ENCODE peak calls at places on chromosomes 5 and 9, in nine cellular contexts. One of them, this sample, is unnamed.

GRCh38 chr9:83422512-83422911 is 115.7 kb downstream of the FRMD3 start:
- DNase-seq in GM12864: no peak
- DNase-seq in kidney epithelial cell: no peak
- DNase-seq in neuronal stem cell: no peak
- DNase-seq in mesendoderm: no peak
- DNase-seq in neural progenitor cell: no peak
- DNase-seq in GM06990: no peak
- DNase-seq in BJ: no peak
- DNase-seq in epithelial cell of proximal tubule: no peak
- DNase-seq in this sample: no peak

GRCh38 chr9:85224301-85224700 is 517.5 kb downstream of the AGTPBP1 start:
- DNase-seq in neural progenitor cell: no peak
- DNase-seq in GM12864: no peak
- DNase-seq in kidney epithelial cell: no peak
- DNase-seq in mesendoderm: no peak
- DNase-seq in epithelial cell of proximal tubule: no peak
- DNase-seq in neuronal stem cell: no peak
- DNase-seq in GM06990: no peak
- DNase-seq in BJ: no peak
- DNase-seq in this sample: no peak

GRCh38 chr5:149128023-149128875 is 13.0 kb upstream of the ABLIM3 start:
- DNase-seq in epithelial cell of proximal tubule: no peak
- DNase-seq in kidney epithelial cell: no peak
- DNase-seq in GM06990: no peak
- DNase-seq in neural progenitor cell: peak
- DNase-seq in mesendoderm: peak
- DNase-seq in GM12864: no peak
- DNase-seq in neuronal stem cell: no peak
- DNase-seq in BJ: no peak
- DNase-seq in this sample: peak

GRCh38 chr9:35944173-35944572 is 13.8 kb downstream of the OR2S2 start:
- DNase-seq in kidney epithelial cell: no peak
- DNase-seq in BJ: no peak
- DNase-seq in GM06990: no peak
- DNase-seq in GM12864: no peak
- DNase-seq in epithelial cell of proximal tubule: no peak
- DNase-seq in neuronal stem cell: no peak
- DNase-seq in mesendoderm: no peak
- DNase-seq in neural progenitor cell: no peak
- DNase-seq in this sample: no peak

GRCh38 chr5:74179183-74179582 is 461.3 kb downstream of the ENC1 start:
- DNase-seq in epithelial cell of proximal tubule: peak
- DNase-seq in kidney epithelial cell: peak
- DNase-seq in BJ: no peak
- DNase-seq in neural progenitor cell: peak
- DNase-seq in GM06990: no peak
- DNase-seq in neuronal stem cell: no peak
- DNase-seq in mesendoderm: peak
- DNase-seq in GM12864: no peak
- DNase-seq in this sample: no peak

GRCh38 chr9:71681708-71682268 is 86.5 kb downstream of the CEMIP2 start:
- DNase-seq in mesendoderm: peak
- DNase-seq in epithelial cell of proximal tubule: no peak
- DNase-seq in neural progenitor cell: no peak
- DNase-seq in kidney epithelial cell: no peak
- DNase-seq in GM06990: no peak
- DNase-seq in BJ: no peak
- DNase-seq in GM12864: no peak
- DNase-seq in neuronal stem cell: no peak
- DNase-seq in this sample: no peak

GRCh38 chr5:38453506-38453905 is 102.9 kb downstream of the LIFR start:
- DNase-seq in BJ: no peak
- DNase-seq in kidney epithelial cell: no peak
- DNase-seq in GM12864: peak
- DNase-seq in GM06990: peak
- DNase-seq in neural progenitor cell: no peak
- DNase-seq in epithelial cell of proximal tubule: no peak
- DNase-seq in neuronal stem cell: no peak
- DNase-seq in mesendoderm: no peak
- DNase-seq in this sample: peak

GRCh38 chr9:28073278-28073677 is 500.0 kb upstream of the C9orf72 start:
- DNase-seq in GM06990: no peak
- DNase-seq in epithelial cell of proximal tubule: peak
- DNase-seq in BJ: peak
- DNase-seq in neuronal stem cell: peak
- DNase-seq in kidney epithelial cell: peak
- DNase-seq in mesendoderm: peak
- DNase-seq in neural progenitor cell: peak
- DNase-seq in GM12864: no peak
- DNase-seq in this sample: peak

GRCh38 chr5:133051117-133051546 is 681 bp upstream of the HSPA4 start:
- DNase-seq in BJ: no peak
- DNase-seq in GM06990: no peak
- DNase-seq in mesendoderm: no peak
- DNase-seq in neuronal stem cell: no peak
- DNase-seq in epithelial cell of proximal tubule: no peak
- DNase-seq in neural progenitor cell: peak
- DNase-seq in GM12864: no peak
- DNase-seq in kidney epithelial cell: no peak
- DNase-seq in this sample: no peak

GRCh38 chr9:76417394-76417793 is 23.2 kb upstream of the RFK start:
- DNase-seq in BJ: no peak
- DNase-seq in GM12864: no peak
- DNase-seq in kidney epithelial cell: no peak
- DNase-seq in neuronal stem cell: no peak
- DNase-seq in epithelial cell of proximal tubule: no peak
- DNase-seq in GM06990: no peak
- DNase-seq in mesendoderm: no peak
- DNase-seq in neural progenitor cell: no peak
- DNase-seq in this sample: no peak

GRCh38 chr5:168746893-168747640 is 167.9 kb upstream of the PANK3 start:
- DNase-seq in BJ: no peak
- DNase-seq in neuronal stem cell: no peak
- DNase-seq in mesendoderm: peak
- DNase-seq in epithelial cell of proximal tubule: no peak
- DNase-seq in GM12864: no peak
- DNase-seq in GM06990: no peak
- DNase-seq in kidney epithelial cell: no peak
- DNase-seq in neural progenitor cell: no peak
- DNase-seq in this sample: no peak

GRCh38 chr5:143413964-143414669 is 10.6 kb upstream of the NR3C1 start:
- DNase-seq in neural progenitor cell: no peak
- DNase-seq in neuronal stem cell: no peak
- DNase-seq in GM06990: peak
- DNase-seq in epithelial cell of proximal tubule: no peak
- DNase-seq in BJ: no peak
- DNase-seq in mesendoderm: no peak
- DNase-seq in kidney epithelial cell: no peak
- DNase-seq in GM12864: no peak
- DNase-seq in this sample: no peak

GRCh38 chr5:318341-318897 is 3.1 kb upstream of the AHRR start:
- DNase-seq in epithelial cell of proximal tubule: peak
- DNase-seq in GM12864: no peak
- DNase-seq in neuronal stem cell: no peak
- DNase-seq in kidney epithelial cell: peak
- DNase-seq in GM06990: no peak
- DNase-seq in mesendoderm: peak
- DNase-seq in BJ: no peak
- DNase-seq in neural progenitor cell: no peak
- DNase-seq in this sample: no peak

GRCh38 chr9:92324889-92325268 is 271 bp downstream of the NOL8 start:
- DNase-seq in BJ: no peak
- DNase-seq in epithelial cell of proximal tubule: peak
- DNase-seq in mesendoderm: no peak
- DNase-seq in GM06990: peak
- DNase-seq in GM12864: no peak
- DNase-seq in neural progenitor cell: no peak
- DNase-seq in neuronal stem cell: no peak
- DNase-seq in kidney epithelial cell: no peak
- DNase-seq in this sample: no peak

GRCh38 chr5:182126-182525 is 9.2 kb upstream of the LRRC14B start:
- DNase-seq in mesendoderm: no peak
- DNase-seq in GM12864: no peak
- DNase-seq in epithelial cell of proximal tubule: no peak
- DNase-seq in BJ: no peak
- DNase-seq in kidney epithelial cell: no peak
- DNase-seq in GM06990: no peak
- DNase-seq in neural progenitor cell: no peak
- DNase-seq in neuronal stem cell: no peak
- DNase-seq in this sample: no peak

GRCh38 chr9:128683340-128684064 is 5.5 kb upstream of the SET start:
- DNase-seq in BJ: no peak
- DNase-seq in mesendoderm: peak
- DNase-seq in neural progenitor cell: peak
- DNase-seq in GM12864: peak
- DNase-seq in GM06990: peak
- DNase-seq in neuronal stem cell: peak
- DNase-seq in epithelial cell of proximal tubule: peak
- DNase-seq in kidney epithelial cell: no peak
- DNase-seq in this sample: no peak

GRCh38 chr9:109289186-109289585 is 31.7 kb downstream of the EPB41L4B start:
- DNase-seq in epithelial cell of proximal tubule: no peak
- DNase-seq in mesendoderm: no peak
- DNase-seq in GM06990: no peak
- DNase-seq in GM12864: no peak
- DNase-seq in neuronal stem cell: no peak
- DNase-seq in kidney epithelial cell: no peak
- DNase-seq in BJ: no peak
- DNase-seq in neural progenitor cell: no peak
- DNase-seq in this sample: no peak

GRCh38 chr9:134283111-134283515 is 43.1 kb upstream of the RXRA start:
- DNase-seq in mesendoderm: no peak
- DNase-seq in neuronal stem cell: no peak
- DNase-seq in epithelial cell of proximal tubule: no peak
- DNase-seq in GM12864: no peak
- DNase-seq in GM06990: no peak
- DNase-seq in kidney epithelial cell: no peak
- DNase-seq in neural progenitor cell: no peak
- DNase-seq in BJ: peak
- DNase-seq in this sample: no peak

GRCh38 chr5:75468593-75468992 is 42.8 kb downstream of the CERT1 start:
- DNase-seq in mesendoderm: peak
- DNase-seq in kidney epithelial cell: no peak
- DNase-seq in GM12864: no peak
- DNase-seq in GM06990: no peak
- DNase-seq in epithelial cell of proximal tubule: no peak
- DNase-seq in neural progenitor cell: no peak
- DNase-seq in neuronal stem cell: no peak
- DNase-seq in BJ: no peak
- DNase-seq in this sample: no peak

GRCh38 chr9:16542290-16542689 is 328.2 kb downstream of the BNC2 start:
- DNase-seq in mesendoderm: no peak
- DNase-seq in BJ: no peak
- DNase-seq in GM06990: no peak
- DNase-seq in GM12864: no peak
- DNase-seq in epithelial cell of proximal tubule: no peak
- DNase-seq in kidney epithelial cell: no peak
- DNase-seq in neuronal stem cell: no peak
- DNase-seq in neural progenitor cell: no peak
- DNase-seq in this sample: no peak

GRCh38 chr5:95823738-95824609 is 1.4 kb upstream of the GLRX start:
- DNase-seq in neural progenitor cell: no peak
- DNase-seq in GM12864: no peak
- DNase-seq in BJ: peak
- DNase-seq in neuronal stem cell: no peak
- DNase-seq in kidney epithelial cell: peak
- DNase-seq in mesendoderm: peak
- DNase-seq in epithelial cell of proximal tubule: peak
- DNase-seq in GM06990: peak
- DNase-seq in this sample: peak

GRCh38 chr9:78242041-78242440 is 6.2 kb downstream of the CEP78 start:
- DNase-seq in neural progenitor cell: no peak
- DNase-seq in GM06990: no peak
- DNase-seq in mesendoderm: no peak
- DNase-seq in BJ: no peak
- DNase-seq in kidney epithelial cell: no peak
- DNase-seq in epithelial cell of proximal tubule: no peak
- DNase-seq in neuronal stem cell: no peak
- DNase-seq in GM12864: no peak
- DNase-seq in this sample: no peak

GRCh38 chr9:92404437-92404836 is at the start of gene OGN:
- DNase-seq in mesendoderm: no peak
- DNase-seq in neuronal stem cell: no peak
- DNase-seq in kidney epithelial cell: no peak
- DNase-seq in GM06990: no peak
- DNase-seq in GM12864: no peak
- DNase-seq in neural progenitor cell: no peak
- DNase-seq in epithelial cell of proximal tubule: no peak
- DNase-seq in BJ: no peak
- DNase-seq in this sample: peak

GRCh38 chr9:23851024-23851629 is 25.1 kb upstream of the ELAVL2 start:
- DNase-seq in epithelial cell of proximal tubule: no peak
- DNase-seq in GM06990: no peak
- DNase-seq in mesendoderm: peak
- DNase-seq in GM12864: no peak
- DNase-seq in BJ: no peak
- DNase-seq in neuronal stem cell: peak
- DNase-seq in neural progenitor cell: peak
- DNase-seq in kidney epithelial cell: no peak
- DNase-seq in this sample: no peak
- H3K4me3 ChIP-seq in epithelial cell of proximal tubule: peak
- H3K4me3 ChIP-seq in GM06990: no peak
- H3K4me3 ChIP-seq in mesendoderm: peak
- H3K4me3 ChIP-seq in GM12864: no peak
- H3K4me3 ChIP-seq in BJ: peak
- H3K4me3 ChIP-seq in neuronal stem cell: peak
- H3K4me3 ChIP-seq in neural progenitor cell: peak
- H3K4me3 ChIP-seq in kidney epithelial cell: peak
- H3K4me3 ChIP-seq in this sample: no peak

GRCh38 chr5:14109041-14109747 is 33.9 kb upstream of the TRIO start:
- DNase-seq in neuronal stem cell: no peak
- DNase-seq in neural progenitor cell: no peak
- DNase-seq in mesendoderm: peak
- DNase-seq in kidney epithelial cell: no peak
- DNase-seq in GM06990: peak
- DNase-seq in epithelial cell of proximal tubule: no peak
- DNase-seq in BJ: no peak
- DNase-seq in GM12864: peak
- DNase-seq in this sample: no peak
- H3K4me3 ChIP-seq in neuronal stem cell: no peak
- H3K4me3 ChIP-seq in neural progenitor cell: no peak
- H3K4me3 ChIP-seq in mesendoderm: no peak
- H3K4me3 ChIP-seq in kidney epithelial cell: no peak
- H3K4me3 ChIP-seq in GM06990: peak
- H3K4me3 ChIP-seq in epithelial cell of proximal tubule: no peak
- H3K4me3 ChIP-seq in BJ: no peak
- H3K4me3 ChIP-seq in GM12864: no peak
- H3K4me3 ChIP-seq in this sample: no peak

GRCh38 chr5:141382469-141383294 is at the start of gene PCDHGA7:
- DNase-seq in neuronal stem cell: no peak
- DNase-seq in GM12864: no peak
- DNase-seq in GM06990: no peak
- DNase-seq in kidney epithelial cell: no peak
- DNase-seq in mesendoderm: no peak
- DNase-seq in BJ: no peak
- DNase-seq in epithelial cell of proximal tubule: no peak
- DNase-seq in neural progenitor cell: no peak
- DNase-seq in this sample: no peak
- H3K4me3 ChIP-seq in neuronal stem cell: no peak
- H3K4me3 ChIP-seq in GM12864: no peak
- H3K4me3 ChIP-seq in GM06990: no peak
- H3K4me3 ChIP-seq in kidney epithelial cell: peak
- H3K4me3 ChIP-seq in mesendoderm: no peak
- H3K4me3 ChIP-seq in BJ: peak
- H3K4me3 ChIP-seq in epithelial cell of proximal tubule: peak
- H3K4me3 ChIP-seq in neural progenitor cell: no peak
- H3K4me3 ChIP-seq in this sample: no peak

GRCh38 chr5:54753034-54753433 is 232.4 kb downstream of the ESM1 start:
- DNase-seq in neural progenitor cell: no peak
- DNase-seq in kidney epithelial cell: peak
- DNase-seq in GM12864: peak
- DNase-seq in BJ: no peak
- DNase-seq in neuronal stem cell: no peak
- DNase-seq in epithelial cell of proximal tubule: no peak
- DNase-seq in GM06990: no peak
- DNase-seq in mesendoderm: no peak
- DNase-seq in this sample: no peak
- H3K4me3 ChIP-seq in neural progenitor cell: no peak
- H3K4me3 ChIP-seq in kidney epithelial cell: no peak
- H3K4me3 ChIP-seq in GM12864: no peak
- H3K4me3 ChIP-seq in BJ: no peak
- H3K4me3 ChIP-seq in neuronal stem cell: no peak
- H3K4me3 ChIP-seq in epithelial cell of proximal tubule: no peak
- H3K4me3 ChIP-seq in GM06990: no peak
- H3K4me3 ChIP-seq in mesendoderm: no peak
- H3K4me3 ChIP-seq in this sample: no peak